ENCODE peak calls at places on chromosomes 5 and 9, in seven cellular contexts. T is mucosa of descending colon, Q is GDM1, K is AG10803, R is GM12891, I is RPMI8226, H is RPMI7951. B is an unnamed sample.
A peak's percentile ranks its signal among the peaks of the same experiment; 100 is the strongest.

GRCh38 chr5:16057277-16057676 is 122.3 kb downstream of the MARCHF11 start:
- DNase-seq in H (no peak), T (no peak), R (no peak), I (no peak), Q (no peak), K (peak; percentile 53), B (no peak)

GRCh38 chr9:129561594-129562281 is 59.2 kb downstream of the C9orf50 start:
- DNase-seq in I (peak; percentile 11), K (no peak), Q (no peak), T (no peak), H (no peak), R (no peak), B (no peak)

GRCh38 chr5:68196876-68197275 is 18.7 kb upstream of the PIK3R1 start:
- DNase-seq in Q (no peak), R (peak; percentile 37), K (no peak), H (no peak), I (peak; percentile 89), T (no peak), B (no peak)

GRCh38 chr9:97923529-97924108 is 1.3 kb upstream of the TRMO start:
- DNase-seq in Q (peak; percentile 38), H (peak; percentile 83), K (peak; percentile 77), R (no peak), T (peak; percentile 96), I (peak; percentile 79), B (peak; percentile 77)

GRCh38 chr5:180670586-180671359 is 21.4 kb upstream of the FLT4 start:
- DNase-seq in H (peak; percentile 41), I (peak; percentile 65), R (no peak), T (peak; percentile 61), Q (peak; percentile 21), K (peak; percentile 29), B (peak; percentile 14)

GRCh38 chr5:132779961-132780360 is 2.9 kb upstream of the SEPTIN8 start:
- DNase-seq in K (no peak), H (no peak), I (no peak), T (no peak), Q (no peak), R (no peak), B (no peak)

GRCh38 chr5:151086905-151087360 is 6.1 kb upstream of the TNIP1 start:
- DNase-seq in K (no peak), R (peak; percentile 55), I (peak; percentile 56), T (no peak), H (peak; percentile 59), Q (no peak), B (peak; percentile 67)

GRCh38 chr9:119370816-119371215 is 1.6 kb upstream of the BRINP1 start:
- DNase-seq in R (peak; percentile 28), K (peak; percentile 25), Q (no peak), T (peak; percentile 67), H (peak; percentile 15), I (peak; percentile 32), B (no peak)

GRCh38 chr5:147782053-147783028 is at the start of gene JAKMIP2:
- DNase-seq in H (peak; percentile 40), K (peak; percentile 4), Q (no peak), R (peak; percentile 9), T (peak; percentile 54), I (peak; percentile 96), B (peak; percentile 59)

GRCh38 chr9:137482094-137482781 is 23.1 kb upstream of the NSMF start:
- DNase-seq in R (no peak), T (peak; percentile 35), H (peak; percentile 95), Q (peak; percentile 21), I (peak; percentile 92), K (peak; percentile 40), B (no peak)

GRCh38 chr5:72511371-72512178 is 4.4 kb upstream of the ZNF366 start:
- DNase-seq in Q (no peak), T (peak; percentile 31), R (no peak), K (peak; percentile 61), I (peak; percentile 10), H (peak; percentile 84), B (no peak)

GRCh38 chr9:98848450-98849149 is 41.1 kb downstream of the GALNT12 start:
- DNase-seq in T (peak; percentile 94), Q (peak; percentile 45), H (peak; percentile 93), I (peak; percentile 77), R (peak; percentile 66), K (peak; percentile 90), B (peak; percentile 46)

GRCh38 chr5:147956842-147957223 is 50.5 kb upstream of the C5orf46 start:
- DNase-seq in T (no peak), Q (no peak), H (no peak), I (no peak), K (no peak), R (no peak), B (no peak)

GRCh38 chr5:19733612-19734495 is 254.1 kb downstream of the CDH18 start:
- DNase-seq in R (no peak), T (no peak), Q (no peak), H (peak; percentile 11), I (no peak), K (no peak), B (no peak)

GRCh38 chr9:114301798-114302565 is 20.9 kb upstream of the ORM1 start:
- DNase-seq in I (no peak), H (no peak), Q (no peak), T (no peak), K (no peak), R (no peak), B (no peak)

GRCh38 chr9:88187631-88188030 is 49.4 kb upstream of the SPATA31C2 start:
- DNase-seq in K (peak; percentile 76), I (no peak), T (no peak), H (no peak), Q (no peak), R (no peak), B (no peak)

GRCh38 chr5:157361865-157362465 is 96.0 kb downstream of the CYFIP2 start:
- DNase-seq in I (no peak), T (no peak), Q (peak; percentile 69), K (peak; percentile 24), R (no peak), H (no peak), B (no peak)

GRCh38 chr9:752201-752600 is 89.3 kb upstream of the DMRT1 start:
- DNase-seq in Q (no peak), H (peak; percentile 86), T (no peak), R (no peak), I (no peak), K (peak; percentile 92), B (no peak)

GRCh38 chr5:140563554-140563953 is 844 bp downstream of the APBB3 start:
- DNase-seq in R (no peak), T (peak; percentile 40), K (no peak), H (no peak), I (peak; percentile 37), Q (no peak), B (no peak)

GRCh38 chr9:137227057-137227852 is at the start of gene RNF224:
- DNase-seq in R (peak; percentile 88), I (peak; percentile 92), H (peak; percentile 63), K (peak; percentile 54), T (peak; percentile 88), Q (peak; percentile 76), B (peak; percentile 70)

GRCh38 chr9:98043921-98044320 is 12.6 kb upstream of the NANS start:
- DNase-seq in Q (no peak), R (no peak), H (no peak), T (no peak), I (no peak), K (no peak), B (no peak)

B was measured in central memory CD4-positive, alpha-beta T cell.